ENCODE peak calls at places on chromosomes 7 and 10, in seven cellular contexts. Y is uterus; K is brain microvascular endothelial cell; S is fibroblast of villous mesenchyme; D is NAMALWA; J is activated CD8-positive, alpha-beta memory T cell treated with anti-CD3 and anti-CD28 coated beads for 1 hour; I is SK-N-MC. L is an unnamed sample.
A peak's percentile ranks its signal among the peaks of the same experiment; 100 is the strongest.

GRCh38 chr10:112756118-112756512 is 193.9 kb upstream of the TCF7L2 start:
- DNase-seq in D (no peak), I (no peak), K (no peak), J (no peak), S (no peak), Y (no peak), L (no peak)

GRCh38 chr10:3782456-3783312 is 2.3 kb downstream of the KLF6 start:
- DNase-seq in Y (peak; percentile 61), K (peak; percentile 81), J (no peak), I (no peak), S (peak; percentile 97), D (peak; percentile 69), L (peak; percentile 79)

GRCh38 chr7:115953554-115954248 is 76.9 kb downstream of the TFEC start:
- DNase-seq in D (no peak), Y (no peak), I (no peak), J (no peak), S (no peak), K (no peak), L (no peak)

GRCh38 chr10:77333610-77334340 is 303.8 kb downstream of the KCNMA1 start:
- DNase-seq in K (no peak), I (no peak), D (no peak), J (no peak), S (no peak), Y (no peak), L (no peak)

GRCh38 chr10:71635251-71635866 is 84.2 kb downstream of the C10orf105 start:
- DNase-seq in J (no peak), D (no peak), S (no peak), K (no peak), Y (no peak), I (no peak), L (no peak)

GRCh38 chr7:14195079-14195478 is 205.6 kb upstream of the ETV1 start:
- DNase-seq in S (no peak), K (no peak), J (no peak), Y (no peak), I (no peak), D (no peak), L (peak; percentile 26)

GRCh38 chr7:88254721-88255120 is 34.9 kb upstream of the SRI start:
- DNase-seq in D (no peak), K (no peak), S (no peak), I (no peak), J (no peak), Y (no peak), L (no peak)

GRCh38 chr7:17253885-17254284 is 44.6 kb upstream of the AHR start:
- DNase-seq in Y (no peak), J (no peak), S (no peak), I (no peak), K (no peak), D (no peak), L (no peak)

GRCh38 chr7:88306590-88307048 is at the start of gene STEAP4:
- DNase-seq in Y (peak; percentile 56), J (no peak), I (no peak), S (peak; percentile 72), K (peak; percentile 27), D (no peak), L (no peak)

GRCh38 chr7:103751476-103751875 is 238.0 kb downstream of the RELN start:
- DNase-seq in D (no peak), S (no peak), I (no peak), K (no peak), J (no peak), Y (no peak), L (no peak)

GRCh38 chr7:7529328-7529727 is 6.3 kb downstream of the COL28A1 start:
- DNase-seq in Y (no peak), K (no peak), J (no peak), I (no peak), D (no peak), S (no peak), L (no peak)

GRCh38 chr10:36531621-36532020 is 593.8 kb upstream of the ANKRD30A start:
- DNase-seq in J (no peak), K (no peak), S (peak; percentile 35), Y (no peak), D (no peak), I (no peak), L (no peak)

GRCh38 chr10:113739031-113739430 is 12.5 kb upstream of the PLEKHS1 start:
- DNase-seq in Y (no peak), S (no peak), I (no peak), D (no peak), K (no peak), J (no peak), L (peak; percentile 17)

GRCh38 chr7:38190010-38190409 is 12.0 kb downstream of the STARD3NL start:
- DNase-seq in J (no peak), S (no peak), I (no peak), D (no peak), K (peak; percentile 56), Y (no peak), L (no peak)

GRCh38 chr7:93728292-93728691 is 153.8 kb upstream of the CALCR start:
- DNase-seq in S (no peak), J (no peak), I (no peak), D (no peak), K (peak; percentile 44), Y (no peak), L (peak; percentile 66)

GRCh38 chr7:50393547-50394252 is 56.5 kb downstream of the FIGNL1 start:
- DNase-seq in K (no peak), Y (no peak), S (no peak), D (peak; percentile 24), I (no peak), J (no peak), L (peak; percentile 25)

GRCh38 chr7:125149151-125149550 is 219.5 kb upstream of the POT1 start:
- DNase-seq in S (no peak), I (no peak), J (no peak), Y (no peak), D (no peak), K (peak; percentile 2), L (no peak)

GRCh38 chr7:2043316-2044039 is 189.3 kb downstream of the MAD1L1 start:
- DNase-seq in J (no peak), Y (no peak), I (no peak), K (no peak), S (no peak), D (no peak), L (no peak)

GRCh38 chr10:44757551-44758205 is 153.5 kb upstream of the TMEM72 start:
- DNase-seq in S (no peak), J (no peak), K (no peak), I (no peak), Y (no peak), D (no peak), L (no peak)

GRCh38 chr10:93080350-93081046 is 6.8 kb downstream of the CYP26A1 start:
- DNase-seq in D (peak; percentile 66), J (no peak), Y (no peak), K (peak; percentile 36), I (no peak), S (peak; percentile 48), L (peak; percentile 35)

GRCh38 chr10:42961776-42962119 is 115.1 kb upstream of the RET start:
- DNase-seq in J (no peak), I (no peak), D (no peak), Y (no peak), S (no peak), K (no peak), L (no peak)

GRCh38 chr10:56269181-56269580 is 91.9 kb downstream of the ZWINT start:
- DNase-seq in J (no peak), K (no peak), I (no peak), Y (no peak), D (no peak), S (no peak), L (no peak)

L was measured in COLO829.